ENCODE peak calls at places on chromosome 1, in five cellular contexts. G is activated CD8-positive, alpha-beta memory T cell treated with anti-CD3 and anti-CD28 coated beads, Interleukin-2, amount 50 U/mL, for 4 hours; A is GM12865; M is Panc1; Y is uterus. X is an unnamed sample.

GRCh38 chr1:26597629-26598039 is 68.1 kb downstream of the RPS6KA1 start:
- DNase-seq in G (no peak), A (peak; percentile 73), M (peak; percentile 53), Y (no peak), X (no peak)

GRCh38 chr1:216221260-216221700 is 202.0 kb downstream of the USH2A start:
- DNase-seq in G (no peak), A (peak; percentile 71), M (peak; percentile 42), Y (no peak), X (no peak)

GRCh38 chr1:56532359-56532696 is 47.0 kb downstream of the PLPP3 start:
- DNase-seq in G (no peak), A (no peak), M (no peak), Y (peak; percentile 30), X (no peak)

GRCh38 chr1:245969274-245969673 is 537.8 kb downstream of the SMYD3 start:
- DNase-seq in G (no peak), A (no peak), M (peak; percentile 42), Y (no peak), X (no peak)

GRCh38 chr1:156742017-156742416 is 1.1 kb upstream of the MRPL24 start:
- DNase-seq in G (no peak), A (no peak), M (no peak), Y (no peak), X (no peak)

GRCh38 chr1:205354259-205354904 is 2.3 kb downstream of the KLHDC8A start:
- DNase-seq in G (peak; percentile 62), A (peak; percentile 75), M (peak; percentile 43), Y (peak; percentile 71), X (peak; percentile 62)

GRCh38 chr1:1111516-1112236 is 4.2 kb downstream of the C1orf159 start:
- DNase-seq in G (peak; percentile 13), A (no peak), M (no peak), Y (no peak), X (no peak)

GRCh38 chr1:246907472-246907871 is 24.3 kb downstream of the AHCTF1 start:
- DNase-seq in G (no peak), A (peak; percentile 34), M (no peak), Y (no peak), X (no peak)

GRCh38 chr1:95043141-95043980 is 29.4 kb downstream of the ALG14 start:
- DNase-seq in G (peak; percentile 75), A (peak; percentile 87), M (peak; percentile 60), Y (peak; percentile 92), X (peak; percentile 75)

GRCh38 chr1:87170151-87170550 is 158.5 kb upstream of the LMO4 start:
- DNase-seq in G (no peak), A (no peak), M (no peak), Y (no peak), X (no peak)

GRCh38 chr1:114298059-114298458 is 144.4 kb upstream of the SYT6 start:
- DNase-seq in G (no peak), A (no peak), M (no peak), Y (no peak), X (no peak)

GRCh38 chr1:169928438-169929209 is 34.9 kb upstream of the SCYL3 start:
- DNase-seq in G (no peak), A (peak; percentile 68), M (peak; percentile 24), Y (no peak), X (no peak)

GRCh38 chr1:229563701-229564100 is 5.2 kb upstream of the ABCB10 start:
- DNase-seq in G (no peak), A (no peak), M (no peak), Y (peak; percentile 34), X (no peak)

GRCh38 chr1:223143760-223144248 is 756 bp upstream of the TLR5 start:
- DNase-seq in G (peak; percentile 35), A (peak; percentile 62), M (no peak), Y (no peak), X (peak; percentile 51)

X was measured in activated naive CD4-positive, alpha-beta T cell treated with anti-CD3 and anti-CD28 coated beads, Interleukin-2, amount 50 U/mL, for 16 hours.